ENCODE peak calls at places on chromosomes 13 and 19, in five cellular contexts. One of them, this sample, is unnamed.

GRCh38 chr19:58558623-58559274 is 338 bp upstream of the UBE2M start:
- DNase-seq in OCI-LY7: peak
- DNase-seq in right atrium auricular region: peak
- DNase-seq in CD4-positive, alpha-beta T cell: peak
- DNase-seq in body of pancreas: peak
- DNase-seq in this sample: peak

GRCh38 chr13:77620138-77620537 is 77.3 kb upstream of the SLAIN1 start:
- DNase-seq in OCI-LY7: no peak
- DNase-seq in right atrium auricular region: no peak
- DNase-seq in CD4-positive, alpha-beta T cell: no peak
- DNase-seq in body of pancreas: no peak
- DNase-seq in this sample: no peak

GRCh38 chr19:48533770-48534169 is 18.2 kb upstream of the SULT2B1 start:
- DNase-seq in OCI-LY7: no peak
- DNase-seq in right atrium auricular region: no peak
- DNase-seq in CD4-positive, alpha-beta T cell: no peak
- DNase-seq in body of pancreas: no peak
- DNase-seq in this sample: no peak

GRCh38 chr19:17078920-17079709 is 3.5 kb downstream of the MYO9B start:
- DNase-seq in OCI-LY7: no peak
- DNase-seq in right atrium auricular region: no peak
- DNase-seq in CD4-positive, alpha-beta T cell: no peak
- DNase-seq in body of pancreas: no peak
- DNase-seq in this sample: no peak

GRCh38 chr13:39051157-39051556 is 12.9 kb downstream of the NHLRC3 start:
- DNase-seq in OCI-LY7: peak
- DNase-seq in right atrium auricular region: no peak
- DNase-seq in CD4-positive, alpha-beta T cell: no peak
- DNase-seq in body of pancreas: no peak
- DNase-seq in this sample: no peak

GRCh38 chr19:38024991-38025716 is 118.1 kb downstream of the SIPA1L3 start:
- DNase-seq in OCI-LY7: no peak
- DNase-seq in right atrium auricular region: no peak
- DNase-seq in CD4-positive, alpha-beta T cell: no peak
- DNase-seq in body of pancreas: no peak
- DNase-seq in this sample: no peak

GRCh38 chr19:4624733-4625362 is 14.5 kb upstream of the TNFAIP8L1 start:
- DNase-seq in OCI-LY7: no peak
- DNase-seq in right atrium auricular region: no peak
- DNase-seq in CD4-positive, alpha-beta T cell: no peak
- DNase-seq in body of pancreas: no peak
- DNase-seq in this sample: no peak

GRCh38 chr13:45897562-45897961 is 46.0 kb upstream of the SIAH3 start:
- DNase-seq in OCI-LY7: no peak
- DNase-seq in right atrium auricular region: no peak
- DNase-seq in CD4-positive, alpha-beta T cell: no peak
- DNase-seq in body of pancreas: no peak
- DNase-seq in this sample: no peak

GRCh38 chr19:54792814-54793213 is 10.6 kb upstream of the KIR2DL4 start:
- DNase-seq in OCI-LY7: peak
- DNase-seq in right atrium auricular region: no peak
- DNase-seq in CD4-positive, alpha-beta T cell: no peak
- DNase-seq in body of pancreas: no peak
- DNase-seq in this sample: no peak

GRCh38 chr19:45996933-45997332 is 1.7 kb downstream of the CCDC61 start:
- DNase-seq in OCI-LY7: no peak
- DNase-seq in right atrium auricular region: no peak
- DNase-seq in CD4-positive, alpha-beta T cell: no peak
- DNase-seq in body of pancreas: no peak
- DNase-seq in this sample: no peak

GRCh38 chr19:45998834-45999233 is 3.6 kb downstream of the CCDC61 start:
- DNase-seq in OCI-LY7: no peak
- DNase-seq in right atrium auricular region: no peak
- DNase-seq in CD4-positive, alpha-beta T cell: no peak
- DNase-seq in body of pancreas: no peak
- DNase-seq in this sample: no peak

GRCh38 chr19:45995715-45996385 is 583 bp downstream of the CCDC61 start:
- DNase-seq in OCI-LY7: no peak
- DNase-seq in right atrium auricular region: no peak
- DNase-seq in CD4-positive, alpha-beta T cell: no peak
- DNase-seq in body of pancreas: no peak
- DNase-seq in this sample: no peak

GRCh38 chr19:45994456-45994988 is 745 bp upstream of the CCDC61 start:
- DNase-seq in OCI-LY7: no peak
- DNase-seq in right atrium auricular region: no peak
- DNase-seq in CD4-positive, alpha-beta T cell: no peak
- DNase-seq in body of pancreas: no peak
- DNase-seq in this sample: no peak

DNA sequence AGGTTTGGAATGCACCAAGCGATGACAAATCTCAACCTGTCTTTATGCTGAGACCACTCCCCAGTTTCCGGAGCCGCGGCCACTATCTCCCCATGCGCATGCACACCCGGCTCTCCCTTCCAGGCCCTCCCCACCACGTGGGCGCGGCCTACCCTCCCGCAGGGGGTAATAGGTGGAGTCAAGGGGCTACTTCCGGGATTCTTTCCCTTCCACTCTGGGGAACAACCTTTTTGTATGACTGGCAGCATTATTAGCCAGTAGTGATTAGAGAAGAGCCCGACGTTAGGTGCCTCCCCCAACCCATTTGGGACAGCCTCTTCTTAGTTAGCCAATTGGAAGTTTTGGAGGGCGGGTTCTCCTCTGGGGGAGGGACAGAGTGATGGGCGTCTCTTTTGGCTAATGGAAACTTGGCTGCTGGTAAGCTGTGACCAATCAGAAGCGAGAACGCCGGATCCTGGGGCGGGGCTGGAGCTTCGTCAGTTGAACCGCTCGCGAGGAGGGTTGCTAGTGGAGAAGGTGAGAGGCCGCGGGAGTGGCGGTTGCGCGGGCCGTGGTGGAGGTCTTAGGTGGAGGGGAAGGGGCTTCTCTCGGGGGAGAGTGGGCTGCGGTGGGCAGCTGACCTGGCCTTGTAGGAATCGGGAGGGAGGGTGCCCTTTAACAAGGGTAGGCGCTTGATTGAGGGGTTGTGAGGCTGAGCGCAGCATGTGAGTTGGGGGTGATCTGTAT is at the start of gene CCDC61:
- DNase-seq in OCI-LY7: peak
- DNase-seq in right atrium auricular region: peak
- DNase-seq in CD4-positive, alpha-beta T cell: peak
- DNase-seq in body of pancreas: peak
- DNase-seq in this sample: peak
- TF ChIP-seq CTCF in OCI-LY7: no peak
- TF ChIP-seq CTCF in right atrium auricular region: no peak
- TF ChIP-seq CTCF in CD4-positive, alpha-beta T cell: no peak
- TF ChIP-seq CTCF in body of pancreas: no peak
- TF ChIP-seq CTCF in this sample: no peak

DNA sequence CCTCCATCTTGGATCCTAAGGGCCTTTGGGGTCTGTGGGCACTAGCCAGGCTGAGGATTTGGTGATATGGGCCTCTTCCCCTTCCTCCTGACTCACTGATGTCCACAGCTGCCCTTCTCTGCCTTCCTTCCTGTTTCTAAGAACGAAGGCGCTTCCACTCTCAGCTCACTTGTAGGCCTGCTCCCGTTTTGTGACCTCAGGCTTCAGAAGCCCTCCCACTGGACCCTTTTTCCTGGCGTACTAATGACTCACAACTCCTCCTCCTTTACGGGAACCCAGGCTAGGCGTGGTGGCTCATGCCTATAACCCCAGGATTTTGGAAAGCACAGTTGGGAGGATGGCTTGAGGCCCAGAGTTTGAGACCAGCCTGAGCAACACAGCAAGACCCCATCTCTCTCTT is 55.6 kb downstream of the TMED1 start:
- DNase-seq in OCI-LY7: no peak
- DNase-seq in right atrium auricular region: peak
- DNase-seq in CD4-positive, alpha-beta T cell: no peak
- DNase-seq in body of pancreas: peak
- DNase-seq in this sample: peak
- H3K27ac ChIP-seq in OCI-LY7: no peak
- H3K27ac ChIP-seq in right atrium auricular region: peak
- H3K27ac ChIP-seq in CD4-positive, alpha-beta T cell: no peak
- H3K27ac ChIP-seq in body of pancreas: peak
- H3K27ac ChIP-seq in this sample: peak

GRCh38 chr13:75426421-75426820 is 55.5 kb downstream of the TBC1D4 start:
- DNase-seq in OCI-LY7: no peak
- DNase-seq in right atrium auricular region: no peak
- DNase-seq in CD4-positive, alpha-beta T cell: no peak
- DNase-seq in body of pancreas: no peak
- DNase-seq in this sample: no peak
- TF ChIP-seq CTCF in OCI-LY7: no peak
- TF ChIP-seq CTCF in right atrium auricular region: no peak
- TF ChIP-seq CTCF in CD4-positive, alpha-beta T cell: no peak
- TF ChIP-seq CTCF in body of pancreas: no peak
- TF ChIP-seq CTCF in this sample: no peak

GRCh38 chr19:15641901-15642491 is 1.3 kb downstream of the CYP4F3 start:
- DNase-seq in OCI-LY7: no peak
- DNase-seq in right atrium auricular region: no peak
- DNase-seq in CD4-positive, alpha-beta T cell: no peak
- DNase-seq in body of pancreas: no peak
- DNase-seq in this sample: no peak
- H3K27ac ChIP-seq in OCI-LY7: no peak
- H3K27ac ChIP-seq in right atrium auricular region: no peak
- H3K27ac ChIP-seq in CD4-positive, alpha-beta T cell: no peak
- H3K27ac ChIP-seq in body of pancreas: no peak
- H3K27ac ChIP-seq in this sample: no peak

This sample was measured in coronary artery.